ENCODE peak calls at places on chromosomes 4 and X, in nine cellular contexts. One of them, this sample, is unnamed.

GRCh38 chr4:136858911-136859310 is 673.4 kb downstream of the PCDH18 start:
- DNase-seq in NCI-H1092: no peak
- DNase-seq in stimulated activated CD8-positive, alpha-beta memory T cell treated with anti-CD3 and anti-CD28 coated beads, Interleukin-15, amount 100 ng/mL, for 4 hours: no peak
- DNase-seq in left cardiac atrium: no peak
- DNase-seq in activated naive CD8-positive, alpha-beta T cell treated with anti-CD3 and anti-CD28 coated beads, Interleukin-2, amount 50 U/mL, for 24 hours: no peak
- DNase-seq in PC-3: no peak
- DNase-seq in anterior cingulate cortex: no peak
- DNase-seq in HTR-8/SVneo: no peak
- DNase-seq in activated naive CD4-positive, alpha-beta T cell treated with anti-CD3 and anti-CD28 coated beads, Interleukin-2, amount 10 ng/mL, durations not matched to agents 7 days and 5 days: no peak
- DNase-seq in this sample: no peak

GRCh38 chr4:6727081-6727942 is 11.3 kb downstream of the BLOC1S4 start:
- DNase-seq in left cardiac atrium: no peak
- DNase-seq in stimulated activated CD8-positive, alpha-beta memory T cell treated with anti-CD3 and anti-CD28 coated beads, Interleukin-15, amount 100 ng/mL, for 4 hours: no peak
- DNase-seq in HTR-8/SVneo: no peak
- DNase-seq in NCI-H1092: no peak
- DNase-seq in activated naive CD4-positive, alpha-beta T cell treated with anti-CD3 and anti-CD28 coated beads, Interleukin-2, amount 10 ng/mL, durations not matched to agents 7 days and 5 days: no peak
- DNase-seq in anterior cingulate cortex: peak
- DNase-seq in PC-3: no peak
- DNase-seq in activated naive CD8-positive, alpha-beta T cell treated with anti-CD3 and anti-CD28 coated beads, Interleukin-2, amount 50 U/mL, for 24 hours: no peak
- DNase-seq in this sample: no peak

GRCh38 chr4:82136161-82136801 is 237.5 kb downstream of the HNRNPD start:
- DNase-seq in activated naive CD4-positive, alpha-beta T cell treated with anti-CD3 and anti-CD28 coated beads, Interleukin-2, amount 10 ng/mL, durations not matched to agents 7 days and 5 days: no peak
- DNase-seq in NCI-H1092: no peak
- DNase-seq in PC-3: no peak
- DNase-seq in left cardiac atrium: no peak
- DNase-seq in stimulated activated CD8-positive, alpha-beta memory T cell treated with anti-CD3 and anti-CD28 coated beads, Interleukin-15, amount 100 ng/mL, for 4 hours: no peak
- DNase-seq in activated naive CD8-positive, alpha-beta T cell treated with anti-CD3 and anti-CD28 coated beads, Interleukin-2, amount 50 U/mL, for 24 hours: no peak
- DNase-seq in anterior cingulate cortex: no peak
- DNase-seq in HTR-8/SVneo: no peak
- DNase-seq in this sample: no peak

GRCh38 chr4:141645611-141646340 is 9.4 kb downstream of the IL15 start:
- DNase-seq in NCI-H1092: no peak
- DNase-seq in anterior cingulate cortex: no peak
- DNase-seq in HTR-8/SVneo: no peak
- DNase-seq in stimulated activated CD8-positive, alpha-beta memory T cell treated with anti-CD3 and anti-CD28 coated beads, Interleukin-15, amount 100 ng/mL, for 4 hours: no peak
- DNase-seq in left cardiac atrium: no peak
- DNase-seq in activated naive CD4-positive, alpha-beta T cell treated with anti-CD3 and anti-CD28 coated beads, Interleukin-2, amount 10 ng/mL, durations not matched to agents 7 days and 5 days: no peak
- DNase-seq in PC-3: peak
- DNase-seq in activated naive CD8-positive, alpha-beta T cell treated with anti-CD3 and anti-CD28 coated beads, Interleukin-2, amount 50 U/mL, for 24 hours: no peak
- DNase-seq in this sample: no peak

GRCh38 chr4:4428966-4429875 is 42.3 kb downstream of the NSG1 start:
- DNase-seq in anterior cingulate cortex: no peak
- DNase-seq in activated naive CD4-positive, alpha-beta T cell treated with anti-CD3 and anti-CD28 coated beads, Interleukin-2, amount 10 ng/mL, durations not matched to agents 7 days and 5 days: no peak
- DNase-seq in left cardiac atrium: no peak
- DNase-seq in HTR-8/SVneo: no peak
- DNase-seq in stimulated activated CD8-positive, alpha-beta memory T cell treated with anti-CD3 and anti-CD28 coated beads, Interleukin-15, amount 100 ng/mL, for 4 hours: no peak
- DNase-seq in PC-3: no peak
- DNase-seq in activated naive CD8-positive, alpha-beta T cell treated with anti-CD3 and anti-CD28 coated beads, Interleukin-2, amount 50 U/mL, for 24 hours: no peak
- DNase-seq in NCI-H1092: no peak
- DNase-seq in this sample: no peak

GRCh38 chr4:182391111-182391684 is 148.0 kb downstream of the TENM3 start:
- DNase-seq in activated naive CD4-positive, alpha-beta T cell treated with anti-CD3 and anti-CD28 coated beads, Interleukin-2, amount 10 ng/mL, durations not matched to agents 7 days and 5 days: no peak
- DNase-seq in stimulated activated CD8-positive, alpha-beta memory T cell treated with anti-CD3 and anti-CD28 coated beads, Interleukin-15, amount 100 ng/mL, for 4 hours: no peak
- DNase-seq in NCI-H1092: no peak
- DNase-seq in anterior cingulate cortex: no peak
- DNase-seq in HTR-8/SVneo: no peak
- DNase-seq in PC-3: no peak
- DNase-seq in activated naive CD8-positive, alpha-beta T cell treated with anti-CD3 and anti-CD28 coated beads, Interleukin-2, amount 50 U/mL, for 24 hours: no peak
- DNase-seq in left cardiac atrium: no peak
- DNase-seq in this sample: no peak

GRCh38 chr4:169103966-169104412 is 93.9 kb upstream of the CBR4 start:
- DNase-seq in HTR-8/SVneo: peak
- DNase-seq in NCI-H1092: peak
- DNase-seq in PC-3: peak
- DNase-seq in left cardiac atrium: no peak
- DNase-seq in activated naive CD8-positive, alpha-beta T cell treated with anti-CD3 and anti-CD28 coated beads, Interleukin-2, amount 50 U/mL, for 24 hours: no peak
- DNase-seq in activated naive CD4-positive, alpha-beta T cell treated with anti-CD3 and anti-CD28 coated beads, Interleukin-2, amount 10 ng/mL, durations not matched to agents 7 days and 5 days: no peak
- DNase-seq in anterior cingulate cortex: no peak
- DNase-seq in stimulated activated CD8-positive, alpha-beta memory T cell treated with anti-CD3 and anti-CD28 coated beads, Interleukin-15, amount 100 ng/mL, for 4 hours: no peak
- DNase-seq in this sample: no peak

GRCh38 chr4:138629669-138630068 is 385.9 kb upstream of the NOCT start:
- DNase-seq in anterior cingulate cortex: no peak
- DNase-seq in NCI-H1092: no peak
- DNase-seq in left cardiac atrium: no peak
- DNase-seq in PC-3: no peak
- DNase-seq in activated naive CD8-positive, alpha-beta T cell treated with anti-CD3 and anti-CD28 coated beads, Interleukin-2, amount 50 U/mL, for 24 hours: no peak
- DNase-seq in activated naive CD4-positive, alpha-beta T cell treated with anti-CD3 and anti-CD28 coated beads, Interleukin-2, amount 10 ng/mL, durations not matched to agents 7 days and 5 days: no peak
- DNase-seq in stimulated activated CD8-positive, alpha-beta memory T cell treated with anti-CD3 and anti-CD28 coated beads, Interleukin-15, amount 100 ng/mL, for 4 hours: no peak
- DNase-seq in HTR-8/SVneo: no peak
- DNase-seq in this sample: no peak

GRCh38 chr4:88481557-88481956 is 24.6 kb downstream of the HERC5 start:
- DNase-seq in activated naive CD4-positive, alpha-beta T cell treated with anti-CD3 and anti-CD28 coated beads, Interleukin-2, amount 10 ng/mL, durations not matched to agents 7 days and 5 days: no peak
- DNase-seq in activated naive CD8-positive, alpha-beta T cell treated with anti-CD3 and anti-CD28 coated beads, Interleukin-2, amount 50 U/mL, for 24 hours: no peak
- DNase-seq in HTR-8/SVneo: no peak
- DNase-seq in NCI-H1092: no peak
- DNase-seq in left cardiac atrium: no peak
- DNase-seq in stimulated activated CD8-positive, alpha-beta memory T cell treated with anti-CD3 and anti-CD28 coated beads, Interleukin-15, amount 100 ng/mL, for 4 hours: no peak
- DNase-seq in PC-3: no peak
- DNase-seq in anterior cingulate cortex: no peak
- DNase-seq in this sample: no peak

GRCh38 chr4:11700751-11701226 is 272.1 kb upstream of the HS3ST1 start:
- DNase-seq in activated naive CD8-positive, alpha-beta T cell treated with anti-CD3 and anti-CD28 coated beads, Interleukin-2, amount 50 U/mL, for 24 hours: no peak
- DNase-seq in NCI-H1092: no peak
- DNase-seq in activated naive CD4-positive, alpha-beta T cell treated with anti-CD3 and anti-CD28 coated beads, Interleukin-2, amount 10 ng/mL, durations not matched to agents 7 days and 5 days: no peak
- DNase-seq in HTR-8/SVneo: no peak
- DNase-seq in PC-3: peak
- DNase-seq in left cardiac atrium: no peak
- DNase-seq in stimulated activated CD8-positive, alpha-beta memory T cell treated with anti-CD3 and anti-CD28 coated beads, Interleukin-15, amount 100 ng/mL, for 4 hours: no peak
- DNase-seq in anterior cingulate cortex: no peak
- DNase-seq in this sample: no peak

GRCh38 chrX:80808854-80809493 is 703 bp downstream of the BRWD3 start:
- DNase-seq in anterior cingulate cortex: peak
- DNase-seq in activated naive CD4-positive, alpha-beta T cell treated with anti-CD3 and anti-CD28 coated beads, Interleukin-2, amount 10 ng/mL, durations not matched to agents 7 days and 5 days: peak
- DNase-seq in NCI-H1092: peak
- DNase-seq in left cardiac atrium: no peak
- DNase-seq in PC-3: peak
- DNase-seq in HTR-8/SVneo: no peak
- DNase-seq in activated naive CD8-positive, alpha-beta T cell treated with anti-CD3 and anti-CD28 coated beads, Interleukin-2, amount 50 U/mL, for 24 hours: peak
- DNase-seq in stimulated activated CD8-positive, alpha-beta memory T cell treated with anti-CD3 and anti-CD28 coated beads, Interleukin-15, amount 100 ng/mL, for 4 hours: no peak
- DNase-seq in this sample: no peak

GRCh38 chr4:100041646-100042045 is 91.6 kb upstream of the H2AZ1 start:
- DNase-seq in NCI-H1092: no peak
- DNase-seq in anterior cingulate cortex: no peak
- DNase-seq in activated naive CD4-positive, alpha-beta T cell treated with anti-CD3 and anti-CD28 coated beads, Interleukin-2, amount 10 ng/mL, durations not matched to agents 7 days and 5 days: no peak
- DNase-seq in left cardiac atrium: no peak
- DNase-seq in HTR-8/SVneo: no peak
- DNase-seq in stimulated activated CD8-positive, alpha-beta memory T cell treated with anti-CD3 and anti-CD28 coated beads, Interleukin-15, amount 100 ng/mL, for 4 hours: no peak
- DNase-seq in activated naive CD8-positive, alpha-beta T cell treated with anti-CD3 and anti-CD28 coated beads, Interleukin-2, amount 50 U/mL, for 24 hours: no peak
- DNase-seq in PC-3: peak
- DNase-seq in this sample: no peak

GRCh38 chr4:11189756-11190155 is 238.9 kb downstream of the HS3ST1 start:
- DNase-seq in NCI-H1092: no peak
- DNase-seq in activated naive CD8-positive, alpha-beta T cell treated with anti-CD3 and anti-CD28 coated beads, Interleukin-2, amount 50 U/mL, for 24 hours: no peak
- DNase-seq in PC-3: no peak
- DNase-seq in anterior cingulate cortex: no peak
- DNase-seq in activated naive CD4-positive, alpha-beta T cell treated with anti-CD3 and anti-CD28 coated beads, Interleukin-2, amount 10 ng/mL, durations not matched to agents 7 days and 5 days: no peak
- DNase-seq in stimulated activated CD8-positive, alpha-beta memory T cell treated with anti-CD3 and anti-CD28 coated beads, Interleukin-15, amount 100 ng/mL, for 4 hours: no peak
- DNase-seq in HTR-8/SVneo: no peak
- DNase-seq in left cardiac atrium: no peak
- DNase-seq in this sample: no peak

GRCh38 chr4:41282362-41282761 is 25.6 kb downstream of the UCHL1 start:
- DNase-seq in anterior cingulate cortex: no peak
- DNase-seq in NCI-H1092: no peak
- DNase-seq in activated naive CD4-positive, alpha-beta T cell treated with anti-CD3 and anti-CD28 coated beads, Interleukin-2, amount 10 ng/mL, durations not matched to agents 7 days and 5 days: no peak
- DNase-seq in HTR-8/SVneo: no peak
- DNase-seq in left cardiac atrium: no peak
- DNase-seq in PC-3: no peak
- DNase-seq in activated naive CD8-positive, alpha-beta T cell treated with anti-CD3 and anti-CD28 coated beads, Interleukin-2, amount 50 U/mL, for 24 hours: no peak
- DNase-seq in stimulated activated CD8-positive, alpha-beta memory T cell treated with anti-CD3 and anti-CD28 coated beads, Interleukin-15, amount 100 ng/mL, for 4 hours: no peak
- DNase-seq in this sample: no peak

GRCh38 chrX:35670894-35671293 is 127.2 kb upstream of the MAGEB16 start:
- DNase-seq in stimulated activated CD8-positive, alpha-beta memory T cell treated with anti-CD3 and anti-CD28 coated beads, Interleukin-15, amount 100 ng/mL, for 4 hours: no peak
- DNase-seq in NCI-H1092: no peak
- DNase-seq in left cardiac atrium: no peak
- DNase-seq in PC-3: no peak
- DNase-seq in HTR-8/SVneo: no peak
- DNase-seq in activated naive CD4-positive, alpha-beta T cell treated with anti-CD3 and anti-CD28 coated beads, Interleukin-2, amount 10 ng/mL, durations not matched to agents 7 days and 5 days: no peak
- DNase-seq in activated naive CD8-positive, alpha-beta T cell treated with anti-CD3 and anti-CD28 coated beads, Interleukin-2, amount 50 U/mL, for 24 hours: no peak
- DNase-seq in anterior cingulate cortex: no peak
- DNase-seq in this sample: no peak

GRCh38 chrX:40297949-40298539 is 200.3 kb upstream of the BCOR start:
- DNase-seq in NCI-H1092: no peak
- DNase-seq in HTR-8/SVneo: no peak
- DNase-seq in PC-3: no peak
- DNase-seq in anterior cingulate cortex: no peak
- DNase-seq in stimulated activated CD8-positive, alpha-beta memory T cell treated with anti-CD3 and anti-CD28 coated beads, Interleukin-15, amount 100 ng/mL, for 4 hours: no peak
- DNase-seq in left cardiac atrium: no peak
- DNase-seq in activated naive CD4-positive, alpha-beta T cell treated with anti-CD3 and anti-CD28 coated beads, Interleukin-2, amount 10 ng/mL, durations not matched to agents 7 days and 5 days: no peak
- DNase-seq in activated naive CD8-positive, alpha-beta T cell treated with anti-CD3 and anti-CD28 coated beads, Interleukin-2, amount 50 U/mL, for 24 hours: no peak
- DNase-seq in this sample: no peak

GRCh38 chr4:3231431-3231980 is 17.5 kb upstream of the MSANTD1 start:
- DNase-seq in PC-3: no peak
- DNase-seq in anterior cingulate cortex: no peak
- DNase-seq in activated naive CD8-positive, alpha-beta T cell treated with anti-CD3 and anti-CD28 coated beads, Interleukin-2, amount 50 U/mL, for 24 hours: no peak
- DNase-seq in NCI-H1092: no peak
- DNase-seq in left cardiac atrium: no peak
- DNase-seq in HTR-8/SVneo: no peak
- DNase-seq in activated naive CD4-positive, alpha-beta T cell treated with anti-CD3 and anti-CD28 coated beads, Interleukin-2, amount 10 ng/mL, durations not matched to agents 7 days and 5 days: no peak
- DNase-seq in stimulated activated CD8-positive, alpha-beta memory T cell treated with anti-CD3 and anti-CD28 coated beads, Interleukin-15, amount 100 ng/mL, for 4 hours: no peak
- DNase-seq in this sample: no peak

GRCh38 chr4:76804060-76804459 is 93.9 kb downstream of the SOWAHB start:
- DNase-seq in PC-3: no peak
- DNase-seq in HTR-8/SVneo: no peak
- DNase-seq in stimulated activated CD8-positive, alpha-beta memory T cell treated with anti-CD3 and anti-CD28 coated beads, Interleukin-15, amount 100 ng/mL, for 4 hours: no peak
- DNase-seq in activated naive CD4-positive, alpha-beta T cell treated with anti-CD3 and anti-CD28 coated beads, Interleukin-2, amount 10 ng/mL, durations not matched to agents 7 days and 5 days: no peak
- DNase-seq in left cardiac atrium: no peak
- DNase-seq in activated naive CD8-positive, alpha-beta T cell treated with anti-CD3 and anti-CD28 coated beads, Interleukin-2, amount 50 U/mL, for 24 hours: no peak
- DNase-seq in anterior cingulate cortex: no peak
- DNase-seq in NCI-H1092: no peak
- DNase-seq in this sample: no peak

GRCh38 chr4:88188738-88189417 is 30.4 kb upstream of the ABCG2 start:
- DNase-seq in anterior cingulate cortex: no peak
- DNase-seq in left cardiac atrium: no peak
- DNase-seq in PC-3: no peak
- DNase-seq in stimulated activated CD8-positive, alpha-beta memory T cell treated with anti-CD3 and anti-CD28 coated beads, Interleukin-15, amount 100 ng/mL, for 4 hours: no peak
- DNase-seq in activated naive CD4-positive, alpha-beta T cell treated with anti-CD3 and anti-CD28 coated beads, Interleukin-2, amount 10 ng/mL, durations not matched to agents 7 days and 5 days: no peak
- DNase-seq in HTR-8/SVneo: no peak
- DNase-seq in activated naive CD8-positive, alpha-beta T cell treated with anti-CD3 and anti-CD28 coated beads, Interleukin-2, amount 50 U/mL, for 24 hours: no peak
- DNase-seq in NCI-H1092: no peak
- DNase-seq in this sample: no peak

GRCh38 chr4:145565328-145565727 is 53.9 kb upstream of the MMAA start:
- DNase-seq in activated naive CD4-positive, alpha-beta T cell treated with anti-CD3 and anti-CD28 coated beads, Interleukin-2, amount 10 ng/mL, durations not matched to agents 7 days and 5 days: no peak
- DNase-seq in anterior cingulate cortex: no peak
- DNase-seq in PC-3: no peak
- DNase-seq in left cardiac atrium: no peak
- DNase-seq in stimulated activated CD8-positive, alpha-beta memory T cell treated with anti-CD3 and anti-CD28 coated beads, Interleukin-15, amount 100 ng/mL, for 4 hours: no peak
- DNase-seq in NCI-H1092: no peak
- DNase-seq in activated naive CD8-positive, alpha-beta T cell treated with anti-CD3 and anti-CD28 coated beads, Interleukin-2, amount 50 U/mL, for 24 hours: no peak
- DNase-seq in HTR-8/SVneo: no peak
- DNase-seq in this sample: no peak

GRCh38 chr4:113086172-113086695 is 36.8 kb downstream of the ANK2 start:
- DNase-seq in NCI-H1092: no peak
- DNase-seq in activated naive CD8-positive, alpha-beta T cell treated with anti-CD3 and anti-CD28 coated beads, Interleukin-2, amount 50 U/mL, for 24 hours: no peak
- DNase-seq in HTR-8/SVneo: no peak
- DNase-seq in PC-3: peak
- DNase-seq in activated naive CD4-positive, alpha-beta T cell treated with anti-CD3 and anti-CD28 coated beads, Interleukin-2, amount 10 ng/mL, durations not matched to agents 7 days and 5 days: no peak
- DNase-seq in stimulated activated CD8-positive, alpha-beta memory T cell treated with anti-CD3 and anti-CD28 coated beads, Interleukin-15, amount 100 ng/mL, for 4 hours: no peak
- DNase-seq in left cardiac atrium: no peak
- DNase-seq in anterior cingulate cortex: no peak
- DNase-seq in this sample: no peak

GRCh38 chr4:87188063-87188462 is 32.4 kb downstream of the KLHL8 start:
- DNase-seq in stimulated activated CD8-positive, alpha-beta memory T cell treated with anti-CD3 and anti-CD28 coated beads, Interleukin-15, amount 100 ng/mL, for 4 hours: no peak
- DNase-seq in activated naive CD4-positive, alpha-beta T cell treated with anti-CD3 and anti-CD28 coated beads, Interleukin-2, amount 10 ng/mL, durations not matched to agents 7 days and 5 days: no peak
- DNase-seq in left cardiac atrium: no peak
- DNase-seq in anterior cingulate cortex: no peak
- DNase-seq in HTR-8/SVneo: no peak
- DNase-seq in activated naive CD8-positive, alpha-beta T cell treated with anti-CD3 and anti-CD28 coated beads, Interleukin-2, amount 50 U/mL, for 24 hours: no peak
- DNase-seq in PC-3: peak
- DNase-seq in NCI-H1092: no peak
- DNase-seq in this sample: no peak

GRCh38 chr4:3322059-3322550 is 29.3 kb downstream of the RGS12 start:
- DNase-seq in HTR-8/SVneo: no peak
- DNase-seq in left cardiac atrium: peak
- DNase-seq in stimulated activated CD8-positive, alpha-beta memory T cell treated with anti-CD3 and anti-CD28 coated beads, Interleukin-15, amount 100 ng/mL, for 4 hours: no peak
- DNase-seq in NCI-H1092: no peak
- DNase-seq in anterior cingulate cortex: peak
- DNase-seq in activated naive CD4-positive, alpha-beta T cell treated with anti-CD3 and anti-CD28 coated beads, Interleukin-2, amount 10 ng/mL, durations not matched to agents 7 days and 5 days: no peak
- DNase-seq in activated naive CD8-positive, alpha-beta T cell treated with anti-CD3 and anti-CD28 coated beads, Interleukin-2, amount 50 U/mL, for 24 hours: no peak
- DNase-seq in PC-3: no peak
- DNase-seq in this sample: no peak

This sample was measured in GM10248.